ENCODE peak calls at places on chromosomes 4 and X, in four cellular contexts. G is astrocyte, T is GM12878, A is fibroblast of pulmonary artery. N is an unnamed sample.
A peak's percentile ranks its signal among the peaks of the same experiment; 100 is the strongest.

GRCh38 chr4:147924604-147925412 is 192.9 kb downstream of the ARHGAP10 start:
- DNase-seq in G (no peak), T (no peak), A (peak; percentile 60), N (peak; percentile 16)

GRCh38 chr4:55214172-55214571 is 88.8 kb upstream of the KDR start:
- DNase-seq in G (no peak), T (no peak), A (peak; percentile 13), N (no peak)

GRCh38 chrX:110241816-110242215 is 76.1 kb downstream of the AMMECR1 start:
- DNase-seq in G (peak; percentile 41), T (no peak), A (peak; percentile 39), N (no peak)

GRCh38 chr4:171484681-171485080 is 328.5 kb upstream of the GALNTL6 start:
- DNase-seq in G (no peak), T (no peak), A (no peak), N (no peak)

GRCh38 chr4:151428346-151428745 is 19.4 kb downstream of the FHIP1A start:
- DNase-seq in G (no peak), T (no peak), A (no peak), N (no peak)

GRCh38 chr4:54187148-54187547 is 41.9 kb upstream of the PDGFRA start:
- DNase-seq in G (no peak), T (no peak), A (peak; percentile 54), N (no peak)

GRCh38 chr4:55722132-55722531 is 86.0 kb upstream of the NMU start:
- DNase-seq in G (no peak), T (no peak), A (no peak), N (no peak)

GRCh38 chr4:2982012-2982411 is 18.6 kb downstream of the GRK4 start:
- DNase-seq in G (no peak), T (no peak), A (no peak), N (no peak)

GRCh38 chr4:127985989-127986388 is 20.8 kb downstream of the ABHD18 start:
- DNase-seq in G (no peak), T (no peak), A (no peak), N (no peak)

GRCh38 chrX:103384672-103385071 is 8.3 kb downstream of the BEX3 start:
- DNase-seq in G (no peak), T (no peak), A (no peak), N (no peak)

GRCh38 chr4:41365726-41366125 is 109.0 kb downstream of the UCHL1 start:
- DNase-seq in G (no peak), T (no peak), A (no peak), N (no peak)

GRCh38 chr4:159169414-159169813 is 66.5 kb downstream of the RAPGEF2 start:
- DNase-seq in G (no peak), T (no peak), A (no peak), N (no peak)

GRCh38 chr4:153153339-153153851 is 50.8 kb upstream of the TRIM2 start:
- DNase-seq in G (peak; percentile 16), T (no peak), A (no peak), N (peak; percentile 48)

GRCh38 chr4:98006060-98006459 is 137.2 kb downstream of the STPG2 start:
- DNase-seq in G (no peak), T (no peak), A (no peak), N (no peak)

DNA sequence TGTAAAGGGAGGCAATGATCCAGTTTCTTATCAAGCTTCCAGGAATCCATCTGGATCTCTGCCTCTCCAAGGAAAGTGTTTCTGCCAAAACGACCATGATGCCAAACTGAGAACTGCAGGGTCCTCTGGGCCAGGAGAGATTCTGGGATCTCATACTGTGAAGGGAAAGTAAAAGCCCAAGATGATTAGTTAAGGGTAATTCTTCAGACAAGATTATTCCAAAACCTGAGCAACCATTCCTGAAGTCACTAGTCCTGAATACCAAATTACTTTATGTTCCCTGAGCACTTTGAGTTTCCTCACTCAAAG is 42.0 kb downstream of the SRPX2 start:
- DNase-seq in G (no peak), T (no peak), A (no peak), N (no peak)
- TF ChIP-seq CTCF in G (no peak), T (no peak), A (no peak), N (no peak)

GRCh38 chr4:142741995-142742394 is 104.1 kb downstream of the INPP4B start:
- DNase-seq in G (no peak), T (no peak), A (no peak), N (no peak)
- TF ChIP-seq CTCF in G (no peak), T (no peak), A (peak; percentile 24), N (no peak)

GRCh38 chrX:111447298-111447697 is 35.3 kb upstream of the DCX start:
- DNase-seq in G (peak; percentile 1), T (no peak), A (peak; percentile 0), N (peak; percentile 6)
- TF ChIP-seq CTCF in G (peak; percentile 23), T (peak; percentile 42), A (no peak), N (peak; percentile 13)

DNA sequence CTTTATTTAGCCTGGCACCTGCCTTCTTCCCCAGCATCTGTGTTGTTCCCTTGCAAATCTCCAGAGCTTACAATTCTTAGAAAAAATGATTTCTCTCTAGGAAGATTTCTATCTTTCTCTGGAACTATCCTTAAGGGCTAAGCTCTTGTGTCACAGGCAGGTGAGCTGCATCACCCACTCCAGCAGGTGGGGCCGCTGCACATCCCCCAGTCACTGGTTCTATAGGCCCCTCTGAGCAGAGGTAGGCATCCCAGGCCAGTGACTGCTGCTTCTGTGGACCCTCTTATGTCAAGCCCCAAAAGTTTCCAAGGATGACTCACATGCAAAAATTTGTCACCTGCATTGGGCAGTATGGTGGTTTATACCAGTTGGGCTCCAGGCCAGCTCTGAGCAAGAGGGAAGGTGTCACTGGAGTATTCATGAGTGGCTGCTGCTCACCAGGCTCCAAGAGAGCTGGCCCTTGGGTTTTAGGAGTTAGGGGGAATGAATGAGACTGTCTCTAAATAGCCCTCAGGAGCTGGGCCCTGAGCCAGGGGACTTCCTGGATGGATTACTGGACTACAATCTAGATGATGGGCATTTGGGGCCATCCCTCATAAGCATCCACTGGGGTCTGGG is 208.1 kb upstream of the EOLA2 start:
- DNase-seq in G (no peak), T (no peak), A (no peak), N (no peak)
- TF ChIP-seq CTCF in G (no peak), T (no peak), A (no peak), N (no peak)

GRCh38 chrX:153310901-153311300 is 10.7 kb downstream of the PNMA6F start:
- DNase-seq in G (no peak), T (no peak), A (no peak), N (no peak)
- TF ChIP-seq CTCF in G (no peak), T (no peak), A (no peak), N (no peak)

N was measured in GM10248.